ENCODE peak calls at places on chromosome 14, in six cellular contexts. One of them, this sample, is unnamed.

GRCh38 chr14:89348726-89349125 is 68.3 kb downstream of the FOXN3 start:
- DNase-seq in AG09309: no peak
- DNase-seq in lower lobe of right lung: no peak
- DNase-seq in fibroblast of the aortic adventitia: no peak
- DNase-seq in K562: no peak
- DNase-seq in Calu3: no peak
- DNase-seq in this sample: no peak

GRCh38 chr14:94177806-94178205 is 3.7 kb downstream of the PPP4R4 start:
- DNase-seq in Calu3: no peak
- DNase-seq in AG09309: no peak
- DNase-seq in fibroblast of the aortic adventitia: no peak
- DNase-seq in K562: no peak
- DNase-seq in lower lobe of right lung: no peak
- DNase-seq in this sample: no peak

GRCh38 chr14:31410048-31410654 is 10.2 kb downstream of the HEATR5A start:
- DNase-seq in AG09309: no peak
- DNase-seq in fibroblast of the aortic adventitia: no peak
- DNase-seq in lower lobe of right lung: no peak
- DNase-seq in Calu3: no peak
- DNase-seq in K562: no peak
- DNase-seq in this sample: no peak

GRCh38 chr14:105317546-105317945 is 3.0 kb downstream of the PACS2 start:
- DNase-seq in lower lobe of right lung: no peak
- DNase-seq in Calu3: no peak
- DNase-seq in AG09309: no peak
- DNase-seq in K562: no peak
- DNase-seq in fibroblast of the aortic adventitia: peak
- DNase-seq in this sample: no peak

GRCh38 chr14:38964630-38965029 is 138.4 kb downstream of the SEC23A start:
- DNase-seq in lower lobe of right lung: no peak
- DNase-seq in AG09309: peak
- DNase-seq in K562: no peak
- DNase-seq in Calu3: no peak
- DNase-seq in fibroblast of the aortic adventitia: no peak
- DNase-seq in this sample: no peak

GRCh38 chr14:61561657-61562276 is 133.5 kb upstream of the HIF1A start:
- DNase-seq in K562: peak
- DNase-seq in Calu3: peak
- DNase-seq in AG09309: peak
- DNase-seq in lower lobe of right lung: peak
- DNase-seq in fibroblast of the aortic adventitia: peak
- DNase-seq in this sample: no peak

GRCh38 chr14:94460631-94461416 is 8.2 kb upstream of the SERPINA11 start:
- DNase-seq in fibroblast of the aortic adventitia: no peak
- DNase-seq in AG09309: no peak
- DNase-seq in lower lobe of right lung: no peak
- DNase-seq in Calu3: no peak
- DNase-seq in K562: no peak
- DNase-seq in this sample: no peak

GRCh38 chr14:50961606-50962259 is 17.4 kb upstream of the PYGL start:
- DNase-seq in lower lobe of right lung: no peak
- DNase-seq in K562: no peak
- DNase-seq in AG09309: peak
- DNase-seq in fibroblast of the aortic adventitia: peak
- DNase-seq in Calu3: peak
- DNase-seq in this sample: no peak

GRCh38 chr14:56487761-56488160 is 91.8 kb upstream of the TMEM260 start:
- DNase-seq in fibroblast of the aortic adventitia: peak
- DNase-seq in Calu3: no peak
- DNase-seq in K562: no peak
- DNase-seq in AG09309: peak
- DNase-seq in lower lobe of right lung: no peak
- DNase-seq in this sample: no peak

GRCh38 chr14:96192975-96193805 is 11.4 kb upstream of the BDKRB2 start:
- DNase-seq in Calu3: no peak
- DNase-seq in K562: no peak
- DNase-seq in lower lobe of right lung: no peak
- DNase-seq in AG09309: no peak
- DNase-seq in fibroblast of the aortic adventitia: no peak
- DNase-seq in this sample: no peak

GRCh38 chr14:105324080-105324778 is 9.7 kb downstream of the PACS2 start:
- DNase-seq in K562: no peak
- DNase-seq in lower lobe of right lung: no peak
- DNase-seq in AG09309: no peak
- DNase-seq in fibroblast of the aortic adventitia: no peak
- DNase-seq in Calu3: no peak
- DNase-seq in this sample: no peak

GRCh38 chr14:67166450-67166853 is 22.8 kb upstream of the GARIN2 start:
- DNase-seq in lower lobe of right lung: no peak
- DNase-seq in AG09309: no peak
- DNase-seq in K562: no peak
- DNase-seq in Calu3: peak
- DNase-seq in fibroblast of the aortic adventitia: peak
- DNase-seq in this sample: no peak

GRCh38 chr14:103748539-103748867 is 32.9 kb downstream of the ZFYVE21 start:
- DNase-seq in fibroblast of the aortic adventitia: no peak
- DNase-seq in AG09309: no peak
- DNase-seq in K562: no peak
- DNase-seq in lower lobe of right lung: no peak
- DNase-seq in Calu3: no peak
- DNase-seq in this sample: no peak

GRCh38 chr14:51828017-51828797 is 32.2 kb upstream of the GNG2 start:
- DNase-seq in AG09309: no peak
- DNase-seq in K562: no peak
- DNase-seq in fibroblast of the aortic adventitia: no peak
- DNase-seq in Calu3: peak
- DNase-seq in lower lobe of right lung: peak
- DNase-seq in this sample: peak

GRCh38 chr14:64663174-64663573 is 41.0 kb upstream of the PLEKHG3 start:
- DNase-seq in AG09309: no peak
- DNase-seq in Calu3: no peak
- DNase-seq in K562: no peak
- DNase-seq in lower lobe of right lung: no peak
- DNase-seq in fibroblast of the aortic adventitia: no peak
- DNase-seq in this sample: no peak

GRCh38 chr14:69674546-69675245 is 63.3 kb downstream of the SUSD6 start:
- DNase-seq in fibroblast of the aortic adventitia: no peak
- DNase-seq in AG09309: no peak
- DNase-seq in K562: no peak
- DNase-seq in lower lobe of right lung: no peak
- DNase-seq in Calu3: no peak
- DNase-seq in this sample: no peak

GRCh38 chr14:28630100-28630499 is 136.5 kb upstream of the FOXG1 start:
- DNase-seq in AG09309: no peak
- DNase-seq in Calu3: no peak
- DNase-seq in lower lobe of right lung: no peak
- DNase-seq in fibroblast of the aortic adventitia: no peak
- DNase-seq in K562: no peak
- DNase-seq in this sample: no peak

GRCh38 chr14:104086210-104086660 is 735 bp downstream of the ASPG start:
- DNase-seq in AG09309: no peak
- DNase-seq in K562: no peak
- DNase-seq in fibroblast of the aortic adventitia: no peak
- DNase-seq in lower lobe of right lung: peak
- DNase-seq in Calu3: no peak
- DNase-seq in this sample: peak

GRCh38 chr14:75879031-75879430 is 102.8 kb downstream of the TGFB3 start:
- DNase-seq in lower lobe of right lung: no peak
- DNase-seq in AG09309: peak
- DNase-seq in Calu3: no peak
- DNase-seq in fibroblast of the aortic adventitia: peak
- DNase-seq in K562: no peak
- DNase-seq in this sample: peak

GRCh38 chr14:75881986-75882385 is 99.8 kb downstream of the TGFB3 start:
- DNase-seq in fibroblast of the aortic adventitia: no peak
- DNase-seq in K562: no peak
- DNase-seq in lower lobe of right lung: no peak
- DNase-seq in AG09309: no peak
- DNase-seq in Calu3: no peak
- DNase-seq in this sample: no peak

GRCh38 chr14:75877292-75877691 is 104.5 kb downstream of the TGFB3 start:
- DNase-seq in fibroblast of the aortic adventitia: peak
- DNase-seq in lower lobe of right lung: no peak
- DNase-seq in Calu3: no peak
- DNase-seq in AG09309: peak
- DNase-seq in K562: no peak
- DNase-seq in this sample: no peak

GRCh38 chr14:75877884-75878283 is 103.9 kb downstream of the TGFB3 start:
- DNase-seq in AG09309: no peak
- DNase-seq in K562: no peak
- DNase-seq in lower lobe of right lung: no peak
- DNase-seq in Calu3: no peak
- DNase-seq in fibroblast of the aortic adventitia: no peak
- DNase-seq in this sample: no peak

GRCh38 chr14:75880512-75880911 is 101.3 kb downstream of the TGFB3 start:
- DNase-seq in AG09309: no peak
- DNase-seq in lower lobe of right lung: no peak
- DNase-seq in K562: no peak
- DNase-seq in fibroblast of the aortic adventitia: no peak
- DNase-seq in Calu3: no peak
- DNase-seq in this sample: no peak
- TF ChIP-seq CTCF in AG09309: no peak
- TF ChIP-seq CTCF in lower lobe of right lung: peak
- TF ChIP-seq CTCF in K562: peak
- TF ChIP-seq CTCF in fibroblast of the aortic adventitia: no peak
- TF ChIP-seq CTCF in Calu3: no peak
- TF ChIP-seq CTCF in this sample: peak

GRCh38 chr14:70857499-70857895 is 48.2 kb upstream of the MAP3K9 start:
- DNase-seq in K562: no peak
- DNase-seq in Calu3: no peak
- DNase-seq in AG09309: no peak
- DNase-seq in fibroblast of the aortic adventitia: no peak
- DNase-seq in lower lobe of right lung: no peak
- DNase-seq in this sample: no peak

GRCh38 chr14:70856851-70857498 is 47.7 kb upstream of the MAP3K9 start:
- DNase-seq in K562: no peak
- DNase-seq in AG09309: peak
- DNase-seq in lower lobe of right lung: no peak
- DNase-seq in Calu3: no peak
- DNase-seq in fibroblast of the aortic adventitia: peak
- DNase-seq in this sample: no peak

GRCh38 chr14:70855486-70855885 is 46.2 kb upstream of the MAP3K9 start:
- DNase-seq in lower lobe of right lung: no peak
- DNase-seq in AG09309: no peak
- DNase-seq in fibroblast of the aortic adventitia: no peak
- DNase-seq in K562: no peak
- DNase-seq in Calu3: no peak
- DNase-seq in this sample: no peak

DNA sequence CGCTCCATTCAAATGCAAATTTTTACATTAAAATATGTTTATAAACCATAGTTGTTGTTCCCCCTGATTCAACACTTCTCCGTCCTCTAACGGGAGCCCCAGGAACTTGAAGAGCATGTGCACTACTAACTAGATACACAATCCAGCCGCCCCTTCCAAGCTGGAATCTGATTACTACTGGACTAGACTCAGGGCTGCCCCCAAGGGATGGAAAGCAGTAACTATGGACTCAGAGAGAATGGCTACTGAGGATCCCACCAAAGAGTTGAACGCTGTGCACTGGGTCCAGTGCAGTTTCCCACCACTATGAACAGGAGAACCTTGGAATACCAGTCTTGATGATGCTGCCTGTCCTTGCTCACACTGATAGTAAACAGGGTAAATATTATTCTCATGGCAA is 48.6 kb upstream of the PCNX1 start:
- DNase-seq in K562: no peak
- DNase-seq in AG09309: no peak
- DNase-seq in fibroblast of the aortic adventitia: no peak
- DNase-seq in lower lobe of right lung: no peak
- DNase-seq in Calu3: no peak
- DNase-seq in this sample: no peak
- TF ChIP-seq CTCF in K562: peak
- TF ChIP-seq CTCF in AG09309: peak
- TF ChIP-seq CTCF in fibroblast of the aortic adventitia: no peak
- TF ChIP-seq CTCF in lower lobe of right lung: no peak
- TF ChIP-seq CTCF in Calu3: no peak
- TF ChIP-seq CTCF in this sample: no peak

GRCh38 chr14:100077441-100077840 is 12.2 kb downstream of the EVL start:
- DNase-seq in lower lobe of right lung: no peak
- DNase-seq in K562: no peak
- DNase-seq in fibroblast of the aortic adventitia: no peak
- DNase-seq in Calu3: no peak
- DNase-seq in AG09309: no peak
- DNase-seq in this sample: no peak

GRCh38 chr14:100078216-100078780 is 13.1 kb downstream of the EVL start:
- DNase-seq in fibroblast of the aortic adventitia: no peak
- DNase-seq in Calu3: no peak
- DNase-seq in K562: no peak
- DNase-seq in AG09309: no peak
- DNase-seq in lower lobe of right lung: no peak
- DNase-seq in this sample: no peak

GRCh38 chr14:100076630-100077029 is 11.4 kb downstream of the EVL start:
- DNase-seq in Calu3: no peak
- DNase-seq in lower lobe of right lung: peak
- DNase-seq in AG09309: peak
- DNase-seq in fibroblast of the aortic adventitia: peak
- DNase-seq in K562: no peak
- DNase-seq in this sample: no peak

GRCh38 chr14:100074431-100075100 is 9.3 kb downstream of the EVL start:
- DNase-seq in lower lobe of right lung: no peak
- DNase-seq in Calu3: no peak
- DNase-seq in K562: no peak
- DNase-seq in fibroblast of the aortic adventitia: no peak
- DNase-seq in AG09309: no peak
- DNase-seq in this sample: no peak

GRCh38 chr14:100076133-100076532 is 10.9 kb downstream of the EVL start:
- DNase-seq in fibroblast of the aortic adventitia: peak
- DNase-seq in Calu3: no peak
- DNase-seq in K562: peak
- DNase-seq in lower lobe of right lung: peak
- DNase-seq in AG09309: no peak
- DNase-seq in this sample: peak
- TF ChIP-seq CTCF in fibroblast of the aortic adventitia: peak
- TF ChIP-seq CTCF in Calu3: no peak
- TF ChIP-seq CTCF in K562: peak
- TF ChIP-seq CTCF in lower lobe of right lung: peak
- TF ChIP-seq CTCF in AG09309: peak
- TF ChIP-seq CTCF in this sample: peak

GRCh38 chr14:92105073-92105844 is 1.1 kb downstream of the ATXN3 start:
- DNase-seq in Calu3: no peak
- DNase-seq in lower lobe of right lung: no peak
- DNase-seq in AG09309: no peak
- DNase-seq in fibroblast of the aortic adventitia: no peak
- DNase-seq in K562: no peak
- DNase-seq in this sample: no peak

GRCh38 chr14:92103363-92103762 is 3.0 kb downstream of the ATXN3 start:
- DNase-seq in Calu3: no peak
- DNase-seq in K562: no peak
- DNase-seq in fibroblast of the aortic adventitia: no peak
- DNase-seq in lower lobe of right lung: no peak
- DNase-seq in AG09309: no peak
- DNase-seq in this sample: no peak

GRCh38 chr14:92105845-92106094 is 612 bp downstream of the ATXN3 start:
- DNase-seq in Calu3: peak
- DNase-seq in lower lobe of right lung: peak
- DNase-seq in AG09309: no peak
- DNase-seq in K562: peak
- DNase-seq in fibroblast of the aortic adventitia: no peak
- DNase-seq in this sample: no peak

GRCh38 chr14:92108345-92109254 is 2.2 kb upstream of the ATXN3 start:
- DNase-seq in AG09309: no peak
- DNase-seq in Calu3: no peak
- DNase-seq in K562: no peak
- DNase-seq in lower lobe of right lung: no peak
- DNase-seq in fibroblast of the aortic adventitia: no peak
- DNase-seq in this sample: no peak

GRCh38 chr14:92106095-92106937 is at the start of gene ATXN3:
- DNase-seq in fibroblast of the aortic adventitia: peak
- DNase-seq in Calu3: peak
- DNase-seq in K562: peak
- DNase-seq in lower lobe of right lung: peak
- DNase-seq in AG09309: peak
- DNase-seq in this sample: peak
- TF ChIP-seq CTCF in fibroblast of the aortic adventitia: peak
- TF ChIP-seq CTCF in Calu3: peak
- TF ChIP-seq CTCF in K562: peak
- TF ChIP-seq CTCF in lower lobe of right lung: peak
- TF ChIP-seq CTCF in AG09309: peak
- TF ChIP-seq CTCF in this sample: peak

This sample was measured in GM06990.